ENCODE peak calls at places on chromosomes 6 and 20, in five cellular contexts. F, N, G, R and E are unnamed samples.
A peak's percentile ranks its signal among the peaks of the same experiment; 100 is the strongest.

GRCh38 chr20:15440249-15440820 is 1102.9 kb upstream of the FLRT3 start:
- DNase-seq in F (no peak), N (no peak), G (no peak), R (no peak), E (no peak)

GRCh38 chr6:6829872-6830683 is 241.6 kb downstream of the LY86 start:
- DNase-seq in F (no peak), N (no peak), G (no peak), R (no peak), E (no peak)

GRCh38 chr20:62160876-62161275 is 17.3 kb downstream of the SS18L1 start:
- DNase-seq in F (no peak), N (no peak), G (no peak), R (no peak), E (no peak)

GRCh38 chr20:33506576-33506975 is 16.7 kb downstream of the CBFA2T2 start:
- DNase-seq in F (no peak), N (no peak), G (no peak), R (no peak), E (no peak)

GRCh38 chr20:36298795-36299339 is 7.3 kb upstream of the DLGAP4 start:
- DNase-seq in F (no peak), N (no peak), G (no peak), R (no peak), E (no peak)

GRCh38 chr6:41568585-41569384 is 22.6 kb downstream of the FOXP4 start:
- DNase-seq in F (no peak), N (no peak), G (no peak), R (peak; percentile 49), E (peak; percentile 67)

GRCh38 chr6:56642366-56643261 is at the start of gene DST:
- DNase-seq in F (no peak), N (no peak), G (peak; percentile 56), R (peak; percentile 95), E (peak; percentile 74)

GRCh38 chr6:71509142-71509541 is 220.5 kb downstream of the OGFRL1 start:
- DNase-seq in F (no peak), N (no peak), G (no peak), R (peak; percentile 43), E (peak; percentile 18)

GRCh38 chr6:21180155-21180554 is 413.4 kb upstream of the SOX4 start:
- DNase-seq in F (no peak), N (no peak), G (no peak), R (no peak), E (no peak)

GRCh38 chr6:157110620-157111019 is 212.7 kb downstream of the TMEM242 start:
- DNase-seq in F (no peak), N (no peak), G (peak; percentile 68), R (peak; percentile 85), E (peak; percentile 77)

GRCh38 chr6:112839525-112839961 is 492.4 kb downstream of the RFPL4B start:
- DNase-seq in F (no peak), N (no peak), G (no peak), R (peak; percentile 88), E (peak; percentile 82)

GRCh38 chr6:157885211-157885788 is 62.3 kb downstream of the SNX9 start:
- DNase-seq in F (no peak), N (no peak), G (no peak), R (no peak), E (no peak)

GRCh38 chr20:54217762-54218161 is 9.9 kb downstream of the PFDN4 start:
- DNase-seq in F (no peak), N (no peak), G (no peak), R (no peak), E (no peak)

GRCh38 chr20:40663991-40664880 is 24.8 kb downstream of the MAFB start:
- DNase-seq in F (peak; percentile 80), N (no peak), G (peak; percentile 87), R (no peak), E (no peak)

GRCh38 chr6:82123632-82124031 is 123.9 kb downstream of the IBTK start:
- DNase-seq in F (no peak), N (no peak), G (no peak), R (no peak), E (no peak)

DNA sequence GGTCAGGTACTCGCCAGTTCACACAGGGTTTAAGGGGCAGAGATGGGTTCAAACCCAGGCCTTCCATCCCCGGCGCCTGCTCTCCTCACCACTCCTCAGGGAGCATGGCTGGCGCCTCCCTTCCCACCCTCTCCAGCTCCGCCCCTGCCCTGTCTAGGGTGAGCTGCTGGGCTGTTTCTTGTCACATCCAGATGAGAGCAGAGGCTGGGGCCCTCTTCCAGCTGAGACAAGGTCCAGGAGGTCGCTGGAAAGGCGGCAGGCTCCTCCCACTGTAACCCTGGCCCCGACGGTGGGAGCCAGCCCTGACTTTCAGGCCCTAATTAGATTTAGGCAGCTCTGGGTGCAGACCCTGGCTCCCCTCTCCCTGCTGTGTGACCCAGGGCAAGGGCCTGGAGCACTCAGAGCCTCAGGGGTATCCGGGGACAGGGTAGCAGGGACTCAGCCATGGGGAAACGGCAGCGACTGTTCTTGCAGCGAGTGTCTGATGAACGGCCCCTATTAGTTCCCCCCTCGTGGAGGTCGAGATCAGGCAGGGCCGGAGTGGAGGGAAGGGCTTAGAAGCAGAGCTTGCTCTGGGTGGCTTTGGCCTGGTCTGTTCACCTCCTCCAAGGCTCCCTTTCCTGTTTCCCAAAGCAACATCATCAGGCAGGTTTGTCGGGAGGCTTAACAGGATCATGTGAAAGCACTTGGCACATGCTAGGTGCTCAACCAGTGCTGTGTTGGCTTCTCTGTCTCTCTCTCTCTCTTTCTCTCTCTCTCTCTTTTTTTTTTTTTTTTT is 33.4 kb downstream of the SNAI1 start:
- DNase-seq in F (no peak), N (no peak), G (no peak), R (no peak), E (peak; percentile 76)
- H3K23ac ChIP-seq in F (no peak overlapping the region), N (no peak overlapping the region), G (no peak overlapping the region), R (no peak overlapping the region), E (peak overlapping the region; percentile 19)

GRCh38 chr6:1865585-1865984 is 255.9 kb downstream of the FOXC1 start:
- DNase-seq in F (no peak), N (no peak), G (no peak), R (no peak), E (no peak)
- H2AFZ ChIP-seq in F (no peak overlapping the region), N (no peak overlapping the region), G (no peak overlapping the region), R (no peak overlapping the region), E (no peak overlapping the region)

DNA sequence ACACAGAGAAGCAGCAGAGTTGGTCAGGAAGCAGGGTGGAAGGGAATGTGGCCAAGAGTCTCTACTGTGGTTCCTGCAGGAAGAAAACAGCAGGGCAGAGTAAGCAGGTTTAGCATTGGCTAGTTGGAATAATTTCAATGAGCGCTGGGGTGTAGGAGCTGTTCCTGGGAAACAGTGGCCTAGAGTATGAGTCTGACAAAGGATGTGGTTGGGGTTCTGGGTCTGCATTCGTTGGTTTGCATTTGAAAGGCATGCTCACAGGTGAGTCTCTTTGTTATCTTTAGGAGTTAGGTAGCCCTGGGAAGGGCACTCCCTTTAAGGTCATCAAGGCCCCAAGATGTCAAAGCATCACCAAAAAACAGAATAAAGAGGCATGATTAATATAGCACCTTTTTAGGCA is 911.6 kb upstream of the SLC35B3 start:
- DNase-seq in F (peak; percentile 39), N (no peak), G (no peak), R (no peak), E (no peak)
- H3K14ac ChIP-seq in F (no peak overlapping the region), N (peak overlapping the region; percentile 14), G (no peak overlapping the region), R (no peak overlapping the region), E (no peak overlapping the region)

GRCh38 chr20:23048283-23049200 is 930 bp downstream of the THBD start:
- DNase-seq in F (peak; percentile 80), N (peak; percentile 24), G (peak; percentile 22), R (peak; percentile 1), E (peak; percentile 49)

GRCh38 chr20:23049201-23049932 is at the start of gene THBD:
- DNase-seq in F (peak; percentile 71), N (peak; percentile 30), G (peak; percentile 35), R (peak; percentile 12), E (peak; percentile 86)

GRCh38 chr20:23046431-23046830 is 3.0 kb downstream of the THBD start:
- DNase-seq in F (no peak), N (no peak), G (peak; percentile 32), R (no peak), E (no peak)

GRCh38 chr20:23047001-23047737 is 2.3 kb downstream of the THBD start:
- DNase-seq in F (no peak), N (no peak), G (no peak), R (no peak), E (no peak)

GRCh38 chr20:23047738-23048214 is 1.7 kb downstream of the THBD start:
- DNase-seq in F (peak; percentile 74), N (no peak), G (no peak), R (no peak), E (no peak)
- H3K23ac ChIP-seq in F (no peak overlapping the region), N (peak overlapping the region; percentile 82), G (no peak overlapping the region), R (no peak overlapping the region), E (no peak overlapping the region)

DNA sequence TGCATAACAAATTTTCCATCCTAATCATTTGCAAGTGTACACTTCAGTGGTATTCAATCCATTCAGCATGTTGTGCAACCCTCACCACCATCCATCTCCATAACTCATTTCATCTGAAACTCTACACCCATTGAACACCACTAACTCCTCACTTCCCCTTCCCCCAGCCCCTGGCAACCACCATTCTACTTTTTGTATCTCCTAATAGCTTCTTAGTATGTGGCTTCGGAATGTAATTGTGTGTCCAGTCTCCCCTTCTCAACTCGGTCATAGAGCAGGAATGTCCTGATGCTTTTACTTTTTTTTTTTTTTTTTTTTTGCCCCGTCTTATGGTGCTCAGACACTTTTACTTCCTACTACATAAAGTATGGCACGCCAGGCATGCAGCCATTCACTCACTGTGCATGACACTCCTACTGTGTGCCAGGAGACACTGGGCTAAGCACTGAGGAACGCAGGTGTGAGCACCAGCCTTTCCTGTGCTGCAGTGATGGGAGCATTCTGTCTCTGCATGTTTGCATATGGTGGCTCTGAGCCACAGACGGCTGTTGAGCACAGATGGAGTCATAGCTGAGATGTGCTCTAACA is 15.3 kb downstream of the HCK start:
- DNase-seq in F (no peak), N (no peak), G (peak; percentile 59), R (peak; percentile 89), E (peak; percentile 84)
- H2AFZ ChIP-seq in F (no peak overlapping the region), N (no peak overlapping the region), G (no peak overlapping the region), R (peak overlapping the region; percentile 91), E (no peak overlapping the region)

GRCh38 chr6:33029297-33030184 is 20.1 kb upstream of the HLA-DOA start:
- DNase-seq in F (no peak), N (no peak), G (peak; percentile 27), R (peak; percentile 4), E (peak; percentile 25)
- H3K14ac ChIP-seq in F (no peak overlapping the region), N (no peak overlapping the region), G (no peak overlapping the region), R (no peak overlapping the region), E (no peak overlapping the region)

GRCh38 chr6:5438882-5439584 is 177.7 kb downstream of the FARS2 start:
- DNase-seq in F (peak; percentile 70), N (no peak), G (no peak), R (no peak), E (no peak)

GRCh38 chr6:5443491-5443890 is 182.2 kb downstream of the FARS2 start:
- DNase-seq in F (no peak), N (no peak), G (no peak), R (no peak), E (no peak)

GRCh38 chr6:5442946-5443345 is 181.6 kb downstream of the FARS2 start:
- DNase-seq in F (no peak), N (no peak), G (no peak), R (no peak), E (no peak)

GRCh38 chr6:5442319-5442718 is 181.0 kb downstream of the FARS2 start:
- DNase-seq in F (no peak), N (no peak), G (no peak), R (peak; percentile 40), E (no peak)

GRCh38 chr6:5439749-5440148 is 178.4 kb downstream of the FARS2 start:
- DNase-seq in F (no peak), N (no peak), G (no peak), R (no peak), E (no peak)
- H3K23ac ChIP-seq in F (no peak overlapping the region), N (no peak overlapping the region), G (no peak overlapping the region), R (no peak overlapping the region), E (no peak overlapping the region)